ENCODE peak calls at places on chromosomes 1 and 21, in seven cellular contexts. P is HCT116, M is SK-N-SH, X is K562, H is H1, B is HepG2, O is GM12878. D is an unnamed sample.

GRCh38 chr1:157966034-157966671 is 27.3 kb upstream of the KIRREL1 start:
- DNase-seq in H (no peak), B (peak), P (no peak), X (no peak), M (no peak), O (no peak), D (no peak)

GRCh38 chr21:29538115-29538514 is 239.4 kb downstream of the BACH1 start:
- DNase-seq in M (no peak), H (no peak), P (no peak), B (no peak), O (no peak), X (no peak), D (no peak)

GRCh38 chr1:9996624-9997582 is at the start of gene RBP7:
- DNase-seq in H (peak), B (no peak), X (no peak), P (no peak), O (no peak), M (peak), D (peak)

GRCh38 chr1:60283690-60284089 is 210.1 kb upstream of the C1orf87 start:
- DNase-seq in P (no peak), X (peak), O (no peak), M (no peak), H (no peak), B (peak), D (no peak)

GRCh38 chr1:200346744-200347143 is 63.1 kb downstream of the ZNF281 start:
- DNase-seq in H (no peak), B (no peak), X (no peak), M (no peak), P (no peak), O (no peak), D (no peak)

GRCh38 chr21:44986471-44987291 is 46.9 kb downstream of the SLX9 start:
- DNase-seq in M (no peak), X (no peak), O (no peak), P (no peak), H (no peak), B (no peak), D (no peak)

GRCh38 chr1:214824758-214825157 is 221.8 kb downstream of the CENPF start:
- DNase-seq in O (no peak), B (no peak), H (no peak), M (no peak), X (peak), P (no peak), D (peak)

GRCh38 chr1:161934278-161934608 is 89.4 kb downstream of the OLFML2B start:
- DNase-seq in H (no peak), P (no peak), B (no peak), X (no peak), O (no peak), M (no peak), D (no peak)

GRCh38 chr1:10594481-10595050 is 119.8 kb downstream of the PEX14 start:
- DNase-seq in B (no peak), H (no peak), M (no peak), X (no peak), P (no peak), O (peak), D (no peak)

GRCh38 chr21:36170823-36171222 is 14.2 kb downstream of the DOP1B start:
- DNase-seq in M (no peak), P (no peak), B (no peak), X (no peak), H (no peak), O (no peak), D (no peak)

GRCh38 chr21:46185717-46186116 is 1.5 kb upstream of the SPATC1L start:
- DNase-seq in O (no peak), B (no peak), H (no peak), M (no peak), X (peak), P (no peak), D (no peak)
- TF ChIP-seq JUND in O (no peak), B (no peak), H (no peak), M (no peak), X (no peak), P (no peak), D (no peak)

GRCh38 chr1:178418284-178418955 is 78.3 kb downstream of the CLEC20A start:
- DNase-seq in M (no peak), H (no peak), B (no peak), P (no peak), O (no peak), X (no peak), D (no peak)

GRCh38 chr1:178412400-178412770 is 84.4 kb downstream of the CLEC20A start:
- DNase-seq in O (no peak), B (no peak), X (no peak), P (no peak), H (no peak), M (no peak), D (no peak)

GRCh38 chr1:178411756-178412399 is 84.9 kb downstream of the CLEC20A start:
- DNase-seq in M (no peak), O (no peak), B (no peak), X (no peak), P (no peak), H (no peak), D (no peak)

GRCh38 chr1:178417858-178418257 is 78.9 kb downstream of the CLEC20A start:
- DNase-seq in X (no peak), B (peak), H (no peak), O (no peak), M (no peak), P (peak), D (no peak)
- TF ChIP-seq JUND in X (no peak), B (no peak), H (no peak), O (no peak), M (peak), P (peak), D (no peak)

GRCh38 chr1:16021681-16022080 is at the start of gene CLCNKA:
- DNase-seq in M (no peak), B (no peak), P (no peak), H (no peak), O (no peak), X (no peak), D (no peak)
- TF ChIP-seq JUND in M (no peak), B (no peak), P (no peak), H (no peak), O (no peak), X (no peak), D (no peak)

DNA sequence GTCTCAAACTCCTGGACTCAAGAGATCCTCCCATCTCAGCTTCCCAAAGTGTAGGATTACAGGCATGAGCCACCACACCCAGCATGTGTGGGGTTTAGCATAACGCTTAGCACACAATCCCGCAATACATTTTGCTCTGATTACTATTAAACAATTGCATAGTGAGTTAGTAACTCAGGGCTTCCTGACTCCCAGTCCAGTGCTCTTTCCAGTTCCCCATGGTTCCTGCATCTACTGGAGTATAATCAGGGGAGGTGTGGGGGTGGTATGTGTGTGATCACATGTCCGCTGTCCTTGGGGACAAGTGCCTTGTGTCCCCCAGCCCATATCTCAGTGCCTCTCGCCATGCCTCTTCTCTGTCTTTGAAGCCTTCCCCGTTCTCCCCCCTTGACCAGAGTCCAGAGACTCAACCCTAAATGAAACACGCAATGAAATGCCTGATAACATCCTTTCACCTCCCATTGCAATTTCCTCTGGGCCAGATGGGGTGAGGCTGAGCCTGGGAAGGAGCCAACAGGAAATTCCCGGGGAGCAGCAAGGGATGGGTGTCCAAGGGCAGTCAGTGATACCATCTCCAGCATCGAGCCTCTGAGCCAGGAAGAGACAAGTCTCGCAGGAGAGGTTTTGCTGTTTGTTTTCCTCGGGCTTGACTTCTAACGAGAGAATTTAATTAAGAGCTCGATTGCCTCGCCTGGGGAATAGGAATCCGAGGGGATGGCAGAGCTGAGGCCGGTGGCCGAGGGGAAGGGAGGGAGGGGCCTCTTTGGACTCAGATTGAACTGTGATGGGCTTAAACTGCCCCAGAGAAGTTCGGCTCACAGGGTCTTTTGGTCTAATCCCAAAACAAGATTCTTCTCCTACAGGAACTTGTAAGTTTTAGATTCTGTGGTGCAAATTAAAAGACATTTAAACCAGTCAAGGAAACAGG is 7.7 kb upstream of the HTR1D start:
- DNase-seq in P (no peak), B (no peak), O (no peak), H (no peak), M (peak), X (peak), D (no peak)
- TF ChIP-seq JUND in P (no peak), B (no peak), O (no peak), H (no peak), M (peak), X (no peak), D (no peak)

DNA sequence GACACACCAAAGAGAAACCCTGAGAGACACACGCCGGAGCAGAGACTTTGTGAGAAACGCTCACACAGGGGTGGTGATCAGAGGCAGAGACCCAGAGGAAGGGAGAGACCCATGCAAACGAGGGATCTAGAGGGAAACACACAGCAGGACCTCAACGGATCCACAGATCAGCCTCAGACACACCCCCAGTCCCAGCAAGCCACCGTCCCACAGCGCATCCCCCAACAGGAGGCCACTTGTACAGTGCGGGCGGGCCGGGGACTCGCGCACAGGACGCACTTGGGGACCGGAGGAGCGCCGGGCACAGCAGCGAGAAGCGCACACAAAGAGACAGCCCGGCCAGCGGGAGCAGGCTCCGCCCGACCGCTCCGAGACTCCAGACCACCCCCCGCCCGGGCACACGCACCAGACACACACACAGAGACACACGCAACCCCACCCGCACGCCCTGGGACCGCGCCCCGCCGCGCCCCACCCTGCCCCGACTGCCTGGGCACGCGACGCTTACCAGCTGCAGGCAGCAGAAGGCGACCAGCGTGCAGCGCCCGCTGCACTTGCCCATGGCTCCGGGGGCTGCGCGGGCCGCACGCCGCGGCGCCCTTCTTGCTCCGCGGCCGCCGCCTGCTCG is 587 bp downstream of the NKAIN1 start:
- DNase-seq in O (no peak), B (no peak), M (peak), X (no peak), P (no peak), H (peak), D (peak)
- TF ChIP-seq JUND in O (no peak), B (no peak), M (no peak), X (no peak), P (no peak), H (no peak), D (no peak)